ENCODE peak calls at places on chromosomes 3 and 15, in five cellular contexts. C, X, O, K and V are unnamed samples.

GRCh38 chr15:98604983-98605382 is 43.4 kb upstream of the IGF1R start:
- DNase-seq in C (no peak), X (no peak), O (no peak), K (no peak), V (no peak)

GRCh38 chr15:64152507-64153387 is 1.2 kb downstream of the SNX22 start:
- DNase-seq in C (no peak), X (no peak), O (peak), K (no peak), V (peak)

GRCh38 chr3:27714692-27715453 is 7.2 kb downstream of the EOMES start:
- DNase-seq in C (no peak), X (no peak), O (peak), K (no peak), V (no peak)

GRCh38 chr3:40869939-40870338 is 329.4 kb upstream of the CTNNB1 start:
- DNase-seq in C (no peak), X (no peak), O (no peak), K (no peak), V (no peak)

GRCh38 chr3:139448104-139448503 is 28.2 kb downstream of the RBP2 start:
- DNase-seq in C (no peak), X (no peak), O (no peak), K (no peak), V (peak)

GRCh38 chr3:177431525-177432255 is 234.4 kb upstream of the TBL1XR1 start:
- DNase-seq in C (no peak), X (no peak), O (no peak), K (no peak), V (no peak)

GRCh38 chr3:151900460-151900859 is 27.0 kb downstream of the SUCNR1 start:
- DNase-seq in C (no peak), X (no peak), O (peak), K (no peak), V (no peak)

GRCh38 chr15:70258369-70259029 is 160.8 kb upstream of the TLE3 start:
- DNase-seq in C (no peak), X (no peak), O (no peak), K (no peak), V (no peak)

GRCh38 chr3:167602041-167602440 is 51.7 kb downstream of the WDR49 start:
- DNase-seq in C (no peak), X (no peak), O (no peak), K (no peak), V (no peak)

GRCh38 chr15:74337607-74338211 is 29.7 kb downstream of the CYP11A1 start:
- DNase-seq in C (no peak), X (no peak), O (no peak), K (no peak), V (no peak)

GRCh38 chr3:56645407-56645806 is 37.7 kb downstream of the TASOR start:
- DNase-seq in C (no peak), X (no peak), O (no peak), K (no peak), V (no peak)

GRCh38 chr15:39172380-39173281 is 408.2 kb upstream of the THBS1 start:
- DNase-seq in C (peak), X (no peak), O (peak), K (no peak), V (peak)

GRCh38 chr3:193970773-193971206 is 165.2 kb upstream of the HES1 start:
- DNase-seq in C (no peak), X (no peak), O (peak), K (no peak), V (no peak)

GRCh38 chr15:50186752-50187151 is 4.8 kb downstream of the SLC27A2 start:
- DNase-seq in C (no peak), X (no peak), O (no peak), K (no peak), V (no peak)

GRCh38 chr3:73787620-73788019 is 162.9 kb upstream of the PDZRN3 start:
- DNase-seq in C (no peak), X (no peak), O (no peak), K (no peak), V (no peak)

GRCh38 chr15:57334257-57334656 is 42.0 kb upstream of the CGNL1 start:
- DNase-seq in C (no peak), X (no peak), O (peak), K (no peak), V (no peak)

GRCh38 chr3:186966406-186966805 is 36.1 kb downstream of the ST6GAL1 start:
- DNase-seq in C (no peak), X (no peak), O (no peak), K (no peak), V (no peak)

GRCh38 chr3:145094355-145094941 is 1066.5 kb downstream of the PLOD2 start:
- DNase-seq in C (no peak), X (peak), O (peak), K (no peak), V (no peak)

GRCh38 chr3:33877187-33877586 is 78.8 kb downstream of the PDCD6IP start:
- DNase-seq in C (no peak), X (no peak), O (no peak), K (no peak), V (no peak)

GRCh38 chr15:90451215-90451850 is 63.3 kb downstream of the IQGAP1 start:
- DNase-seq in C (no peak), X (no peak), O (peak), K (no peak), V (no peak)

GRCh38 chr15:89198934-89199333 is 22.4 kb downstream of the RLBP1 start:
- DNase-seq in C (no peak), X (no peak), O (no peak), K (no peak), V (no peak)

GRCh38 chr3:25448750-25449684 is 21.0 kb downstream of the RARB start:
- DNase-seq in C (peak), X (no peak), O (peak), K (no peak), V (peak)

GRCh38 chr3:26346497-26346896 is 276.1 kb upstream of the LRRC3B start:
- DNase-seq in C (no peak), X (no peak), O (no peak), K (no peak), V (no peak)

GRCh38 chr3:135456182-135456790 is 509.2 kb upstream of the PPP2R3A start:
- DNase-seq in C (no peak), X (no peak), O (no peak), K (no peak), V (no peak)

GRCh38 chr3:153394017-153394416 is 232.0 kb downstream of the RAP2B start:
- DNase-seq in C (no peak), X (no peak), O (no peak), K (no peak), V (no peak)

GRCh38 chr3:141393151-141394076 is 25.1 kb downstream of the ZBTB38 start:
- DNase-seq in C (peak), X (no peak), O (peak), K (no peak), V (no peak)

GRCh38 chr3:151282921-151283320 is 4.6 kb upstream of the P2RY14 start:
- DNase-seq in C (no peak), X (no peak), O (peak), K (no peak), V (no peak)

GRCh38 chr15:27764339-27764738 is 334.8 kb downstream of the OCA2 start:
- DNase-seq in C (no peak), X (no peak), O (no peak), K (no peak), V (no peak)

GRCh38 chr15:55276324-55276723 is 13.3 kb downstream of the RAB27A start:
- DNase-seq in C (no peak), X (no peak), O (no peak), K (no peak), V (no peak)

GRCh38 chr3:38500688-38501417 is 4.7 kb downstream of the EXOG start:
- DNase-seq in C (no peak), X (no peak), O (no peak), K (no peak), V (no peak)

GRCh38 chr3:195012571-195012970 is 258.4 kb downstream of the XXYLT1 start:
- DNase-seq in C (no peak), X (no peak), O (no peak), K (no peak), V (no peak)

GRCh38 chr3:94009612-94010011 is 18.8 kb downstream of the STX19 start:
- DNase-seq in C (no peak), X (no peak), O (no peak), K (no peak), V (no peak)

GRCh38 chr3:52091566-52092290 is 35.4 kb upstream of the DUSP7 start:
- DNase-seq in C (no peak), X (no peak), O (peak), K (no peak), V (peak)

GRCh38 chr3:52089691-52090090 is 33.3 kb upstream of the DUSP7 start:
- DNase-seq in C (no peak), X (no peak), O (no peak), K (no peak), V (no peak)

GRCh38 chr3:52090620-52091468 is 34.5 kb upstream of the DUSP7 start:
- DNase-seq in C (no peak), X (no peak), O (peak), K (no peak), V (no peak)

GRCh38 chr3:52088445-52089367 is 32.3 kb upstream of the DUSP7 start:
- DNase-seq in C (no peak), X (no peak), O (peak), K (no peak), V (no peak)

DNA sequence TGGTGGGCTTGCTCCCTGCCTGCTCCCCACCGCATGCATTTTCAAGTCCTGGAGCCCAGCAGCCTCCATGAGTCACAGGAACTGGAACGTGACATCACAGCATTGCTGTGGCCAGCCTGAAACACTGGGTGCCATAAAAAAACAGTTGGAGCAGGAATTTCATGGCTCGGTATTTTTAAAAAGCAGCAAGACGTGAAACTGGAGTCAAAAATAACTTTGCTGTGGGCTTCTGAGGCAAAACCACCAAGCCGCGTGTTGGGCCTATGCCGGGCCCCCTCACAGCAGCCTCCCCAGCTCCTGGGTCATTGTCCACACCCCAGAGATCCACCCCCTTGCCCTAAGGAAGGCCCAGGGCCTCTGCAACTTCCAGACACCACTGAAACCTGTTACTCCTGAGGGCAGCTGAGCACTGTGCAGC is 33.8 kb upstream of the DUSP7 start:
- DNase-seq in C (peak), X (peak), O (peak), K (no peak), V (peak)
- H3K4me3 ChIP-seq in C (no peak), X (no peak), O (peak), K (no peak), V (no peak)

DNA sequence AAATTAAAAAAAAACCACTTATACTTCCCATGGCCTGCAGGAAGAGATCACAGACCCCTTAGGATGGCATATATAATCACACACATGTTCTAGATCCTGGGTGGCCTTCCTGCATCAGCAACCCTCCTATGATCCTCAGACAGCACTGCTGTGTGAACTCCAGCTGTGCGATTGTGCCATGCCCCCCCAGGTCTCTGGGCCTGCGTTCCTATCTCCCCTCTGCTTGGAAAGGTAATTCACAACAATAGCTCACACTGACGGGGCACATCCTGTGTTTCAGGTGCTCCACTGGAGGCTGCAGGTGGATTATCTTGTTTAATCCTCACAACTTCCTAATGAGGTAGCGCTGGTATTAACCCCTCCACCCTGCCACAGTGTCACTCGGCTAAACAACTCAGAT is 71.2 kb upstream of the GLCE start:
- DNase-seq in C (no peak), X (no peak), O (no peak), K (no peak), V (no peak)
- H3K4me3 ChIP-seq in C (no peak), X (no peak), O (no peak), K (no peak), V (no peak)

GRCh38 chr15:71364117-71364584 is 248.9 kb downstream of the THSD4 start:
- DNase-seq in C (no peak), X (no peak), O (no peak), K (no peak), V (no peak)

GRCh38 chr15:71362987-71363968 is 248.0 kb downstream of the THSD4 start:
- DNase-seq in C (no peak), X (no peak), O (no peak), K (no peak), V (no peak)

GRCh38 chr15:71366522-71366921 is 251.3 kb downstream of the THSD4 start:
- DNase-seq in C (no peak), X (no peak), O (no peak), K (no peak), V (no peak)

GRCh38 chr15:71362556-71362955 is 247.3 kb downstream of the THSD4 start:
- DNase-seq in C (no peak), X (no peak), O (no peak), K (no peak), V (no peak)

DNA sequence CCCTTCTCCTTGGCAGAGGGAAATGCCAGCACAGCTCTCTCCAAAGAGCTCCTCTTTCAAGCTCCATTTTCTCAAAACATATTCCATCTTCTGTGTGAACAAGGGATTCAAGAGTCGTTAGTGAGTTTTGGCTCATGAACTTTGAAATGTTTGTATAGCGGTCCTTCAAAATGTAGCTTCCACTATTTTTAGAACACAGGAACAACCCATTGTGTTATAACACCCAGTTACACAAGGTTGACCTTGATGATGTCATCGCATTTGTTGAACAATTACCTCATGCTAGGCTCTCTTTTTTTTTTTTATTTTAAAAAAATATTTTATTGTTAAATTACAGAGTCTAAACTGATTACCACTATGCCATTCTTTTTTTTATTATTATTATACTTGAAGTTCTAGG is 251.7 kb downstream of the THSD4 start:
- DNase-seq in C (no peak), X (no peak), O (no peak), K (no peak), V (no peak)
- H3K4me3 ChIP-seq in C (no peak), X (no peak), O (no peak), K (no peak), V (no peak)

GRCh38 chr3:134083008-134083407 is 53.3 kb upstream of the SLCO2A1 start:
- DNase-seq in C (no peak), X (no peak), O (no peak), K (no peak), V (no peak)

GRCh38 chr3:134082582-134082981 is 52.9 kb upstream of the SLCO2A1 start:
- DNase-seq in C (no peak), X (no peak), O (no peak), K (peak), V (no peak)

GRCh38 chr3:134085034-134085775 is 55.5 kb upstream of the SLCO2A1 start:
- DNase-seq in C (no peak), X (no peak), O (no peak), K (no peak), V (no peak)

GRCh38 chr3:134083626-134084229 is 54.0 kb upstream of the SLCO2A1 start:
- DNase-seq in C (no peak), X (no peak), O (no peak), K (no peak), V (no peak)

DNA sequence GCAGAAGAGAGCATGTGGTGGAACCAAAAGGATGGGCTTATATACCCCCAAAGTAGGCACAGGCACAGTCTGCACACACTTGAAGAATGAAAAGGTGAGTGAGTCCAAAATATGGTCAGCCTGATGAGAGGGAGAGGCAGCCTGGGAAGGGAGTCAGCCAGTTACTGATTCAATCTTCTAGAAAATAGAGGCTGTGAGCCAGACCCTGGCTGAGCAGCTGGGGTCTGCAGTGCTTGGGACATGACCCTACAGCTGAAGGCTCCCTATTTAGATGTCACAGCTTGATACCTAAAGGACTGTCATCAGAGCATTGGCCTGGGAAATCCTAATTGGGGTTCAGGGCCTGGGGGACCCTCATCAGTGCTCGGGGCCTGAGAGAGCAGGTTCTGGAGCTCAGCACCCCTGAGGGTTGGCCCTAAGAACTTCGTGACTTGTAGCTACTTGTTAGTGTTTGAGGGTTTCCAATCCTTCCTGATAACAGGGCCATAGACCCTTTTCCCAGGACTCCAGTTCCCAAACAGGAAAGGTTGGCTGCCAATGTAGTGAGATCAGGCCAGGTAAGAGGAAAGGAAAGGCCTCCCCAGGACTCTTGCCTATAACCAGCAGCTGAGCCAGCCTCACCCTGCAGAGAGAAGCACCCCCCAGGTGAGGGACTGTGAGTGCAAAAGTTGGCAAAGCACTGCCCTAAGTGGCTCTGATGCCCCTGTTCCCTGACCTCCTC is 54.7 kb upstream of the SLCO2A1 start:
- DNase-seq in C (no peak), X (no peak), O (no peak), K (no peak), V (no peak)
- H3K4me3 ChIP-seq in C (no peak), X (no peak), O (no peak), K (no peak), V (no peak)